ENCODE peak calls at places on chromosomes 3 and 15, in five cellular contexts. W is ovary; F is GM13976; K is activated CD4-positive, alpha-beta T cell treated with anti-CD3 and anti-CD28 coated beads, Interleukin-2, amount 10 ng/mL, durations not matched to agents 7 days and 5 days; I is Calu3. M is an unnamed sample.

GRCh38 chr15:91553455-91553854 is 300.1 kb upstream of the SLCO3A1 start:
- DNase-seq in I (no peak), K (no peak), W (no peak), F (no peak), M (no peak)

GRCh38 chr15:99590913-99591646 is 25.3 kb downstream of the MEF2A start:
- DNase-seq in I (no peak), W (no peak), K (no peak), F (no peak), M (no peak)

GRCh38 chr3:28345690-28346089 is 2.8 kb upstream of the ZCWPW2 start:
- DNase-seq in I (no peak), K (no peak), F (no peak), W (no peak), M (no peak)

GRCh38 chr3:184332370-184333090 is 4.9 kb upstream of the FAM131A start:
- DNase-seq in I (peak), F (no peak), W (no peak), K (no peak), M (no peak)

GRCh38 chr3:144843099-144843498 is 871.5 kb downstream of the DIPK2A start:
- DNase-seq in W (no peak), I (no peak), F (no peak), K (no peak), M (no peak)

GRCh38 chr3:49673131-49673714 is 928 bp upstream of the APEH start:
- DNase-seq in W (no peak), K (no peak), F (no peak), I (no peak), M (peak)

GRCh38 chr3:38649500-38650247 is at the start of gene SCN5A:
- DNase-seq in F (peak), W (peak), K (peak), I (peak), M (peak)

GRCh38 chr3:57706462-57706861 is 13.6 kb upstream of the DENND6A start:
- DNase-seq in K (no peak), F (no peak), W (no peak), I (peak), M (no peak)

GRCh38 chr3:111803123-111803593 is 55.9 kb upstream of the PHLDB2 start:
- DNase-seq in I (peak), K (no peak), F (no peak), W (peak), M (peak)

GRCh38 chr3:27613846-27614500 is 108.2 kb downstream of the EOMES start:
- DNase-seq in K (no peak), I (no peak), W (no peak), F (no peak), M (no peak)

GRCh38 chr3:180802837-180803236 is 109.6 kb upstream of the FXR1 start:
- DNase-seq in W (no peak), F (no peak), K (no peak), I (peak), M (no peak)

GRCh38 chr3:16890605-16891333 is 6.0 kb downstream of the PLCL2 start:
- DNase-seq in K (no peak), I (no peak), W (no peak), F (no peak), M (no peak)

GRCh38 chr3:129313983-129314756 is 35.5 kb downstream of the HMCES start:
- DNase-seq in W (no peak), K (no peak), I (no peak), F (no peak), M (no peak)

GRCh38 chr15:73370151-73370550 is 1.4 kb upstream of the HCN4 start:
- DNase-seq in W (no peak), K (no peak), F (no peak), I (no peak), M (no peak)

GRCh38 chr3:185930393-185931107 is 7.3 kb downstream of the TRA2B start:
- DNase-seq in F (no peak), W (no peak), K (no peak), I (no peak), M (no peak)

GRCh38 chr15:48112242-48112641 is 8.5 kb upstream of the SLC24A5 start:
- DNase-seq in I (peak), K (no peak), W (no peak), F (peak), M (no peak)

GRCh38 chr3:185925353-185925752 is 12.5 kb downstream of the TRA2B start:
- DNase-seq in K (no peak), I (no peak), W (no peak), F (no peak), M (no peak)

GRCh38 chr15:59245583-59245982 is 38.9 kb downstream of the LDHAL6B start:
- DNase-seq in K (no peak), I (no peak), F (no peak), W (no peak), M (no peak)

GRCh38 chr15:82807920-82808633 is 1.4 kb upstream of the WHAMM start:
- DNase-seq in W (no peak), K (no peak), F (no peak), I (peak), M (no peak)

GRCh38 chr3:30319713-30320112 is 286.7 kb upstream of the TGFBR2 start:
- DNase-seq in K (peak), I (peak), F (no peak), W (no peak), M (peak)

GRCh38 chr3:112752092-112752512 is 94.6 kb downstream of the CD200R1L start:
- DNase-seq in I (no peak), F (no peak), W (no peak), K (no peak), M (no peak)

GRCh38 chr3:63918321-63918720 is 6.1 kb upstream of the SCAANT1 start:
- DNase-seq in F (no peak), I (no peak), W (no peak), K (no peak), M (no peak)

GRCh38 chr3:168812234-168812633 is 716.5 kb upstream of the GOLIM4 start:
- DNase-seq in F (no peak), K (no peak), I (no peak), W (no peak), M (no peak)

GRCh38 chr15:56320316-56320715 is 44.9 kb upstream of the TEX9 start:
- DNase-seq in I (no peak), W (no peak), F (no peak), K (no peak), M (no peak)

GRCh38 chr3:146750196-146750595 is 145.1 kb upstream of the PLSCR5 start:
- DNase-seq in W (no peak), F (no peak), K (no peak), I (no peak), M (no peak)

GRCh38 chr3:175433026-175433668 is 574.0 kb downstream of the NAALADL2 start:
- DNase-seq in K (no peak), I (no peak), W (no peak), F (no peak), M (no peak)

GRCh38 chr15:51170882-51171577 is 76.3 kb upstream of the TNFAIP8L3 start:
- DNase-seq in K (no peak), F (no peak), I (no peak), W (no peak), M (no peak)

GRCh38 chr3:174955513-174956001 is 96.4 kb downstream of the NAALADL2 start:
- DNase-seq in I (no peak), W (no peak), F (no peak), K (no peak), M (no peak)

GRCh38 chr15:29676961-29677402 is 145.3 kb downstream of the TJP1 start:
- DNase-seq in K (no peak), I (no peak), W (no peak), F (no peak), M (peak)

GRCh38 chr15:57427367-57427821 is 51.1 kb downstream of the CGNL1 start:
- DNase-seq in W (no peak), K (no peak), I (no peak), F (no peak), M (no peak)

GRCh38 chr3:114622001-114622400 is 328.2 kb downstream of the TIGIT start:
- DNase-seq in W (no peak), I (no peak), K (no peak), F (no peak), M (no peak)

GRCh38 chr3:61357902-61358301 is 106.7 kb upstream of the FHIT start:
- DNase-seq in F (no peak), K (no peak), I (no peak), W (no peak), M (no peak)

GRCh38 chr3:59313365-59313764 is 263.5 kb upstream of the CFAP20DC start:
- DNase-seq in K (peak), F (peak), W (peak), I (peak), M (peak)

GRCh38 chr3:58607816-58608215 is 30.6 kb upstream of the FAM107A start:
- DNase-seq in W (no peak), I (no peak), K (peak), F (no peak), M (no peak)

GRCh38 chr3:52225452-52226228 is at the start of gene TLR9:
- DNase-seq in F (peak), W (no peak), K (no peak), I (no peak), M (no peak)

M was measured in testis.